ENCODE peak calls at places on chromosomes 16 and 17, in five cellular contexts. S is ascending aorta, Z is IMR-90, D is heart right ventricle, Q is neural progenitor cell. H is an unnamed sample.

GRCh38 chr17:8836821-8837426 is 30.6 kb downstream of the PIK3R6 start:
- DNase-seq in S (no peak), Z (no peak), D (no peak), Q (no peak), H (no peak)

GRCh38 chr16:21638573-21638975 is 13.8 kb downstream of the IGSF6 start:
- DNase-seq in S (no peak), Z (peak; percentile 66), D (no peak), Q (no peak), H (no peak)

GRCh38 chr16:89268585-89268984 is 51.1 kb downstream of the ZNF778 start:
- DNase-seq in S (no peak), Z (no peak), D (no peak), Q (no peak), H (no peak)

GRCh38 chr16:9062301-9062700 is 29.1 kb upstream of the HAPSTR1 start:
- DNase-seq in S (no peak), Z (no peak), D (no peak), Q (no peak), H (no peak)

GRCh38 chr17:40293363-40293762 is 5.7 kb downstream of the CDC6 start:
- DNase-seq in S (no peak), Z (no peak), D (no peak), Q (no peak), H (no peak)

GRCh38 chr16:56609463-56609921 is 1.1 kb downstream of the MT2A start:
- DNase-seq in S (no peak), Z (peak; percentile 92), D (no peak), Q (peak; percentile 29), H (peak; percentile 87)

GRCh38 chr17:38706625-38707298 is 1.7 kb downstream of the MLLT6 start:
- DNase-seq in S (no peak), Z (no peak), D (no peak), Q (peak; percentile 29), H (no peak)

GRCh38 chr17:72407336-72408121 is 286.7 kb downstream of the SOX9 start:
- DNase-seq in S (peak; percentile 26), Z (peak; percentile 99), D (peak; percentile 21), Q (no peak), H (no peak)

GRCh38 chr17:32551186-32551955 is 64.6 kb downstream of the CDK5R1 start:
- DNase-seq in S (no peak), Z (peak; percentile 50), D (no peak), Q (no peak), H (no peak)

GRCh38 chr17:47778184-47778635 is 43.4 kb downstream of the OSBPL7 start:
- DNase-seq in S (no peak), Z (no peak), D (no peak), Q (no peak), H (no peak)

GRCh38 chr17:59355695-59356323 is 24.4 kb downstream of the YPEL2 start:
- DNase-seq in S (no peak), Z (no peak), D (no peak), Q (no peak), H (no peak)

GRCh38 chr16:85947511-85948509 is 48.8 kb downstream of the IRF8 start:
- DNase-seq in S (no peak), Z (no peak), D (no peak), Q (no peak), H (peak; percentile 9)

GRCh38 chr17:64186171-64187092 is 56.5 kb upstream of the ERN1 start:
- DNase-seq in S (no peak), Z (no peak), D (no peak), Q (no peak), H (no peak)

GRCh38 chr17:19796457-19796856 is 48.4 kb upstream of the ALDH3A1 start:
- DNase-seq in S (no peak), Z (no peak), D (no peak), Q (no peak), H (no peak)

GRCh38 chr17:73365203-73365933 is 53.6 kb upstream of the CDC42EP4 start:
- DNase-seq in S (no peak), Z (no peak), D (no peak), Q (no peak), H (no peak)

GRCh38 chr16:47753620-47754019 is 292.5 kb downstream of the PHKB start:
- DNase-seq in S (no peak), Z (no peak), D (no peak), Q (no peak), H (no peak)

GRCh38 chr17:81641825-81642489 is 5.0 kb downstream of the TSPAN10 start:
- DNase-seq in S (no peak), Z (peak; percentile 77), D (no peak), Q (no peak), H (no peak)

GRCh38 chr17:49788443-49789277 is at the start of gene KAT7:
- DNase-seq in S (peak; percentile 98), Z (peak; percentile 99), D (peak; percentile 99), Q (peak; percentile 99), H (peak; percentile 99)
- H3K4me1 ChIP-seq in S (peaks cover 10% of the 10 kb centered on the region), Z (peaks cover 7% of the 10 kb centered on the region), D (peaks cover 67% of the 10 kb centered on the region), Q (peaks cover 14% of the 10 kb centered on the region), H (peaks cover 45% of the 10 kb centered on the region)

GRCh38 chr16:68658974-68659360 is 13.9 kb downstream of the CDH3 start:
- DNase-seq in S (no peak), Z (no peak), D (no peak), Q (no peak), H (no peak)
- TF ChIP-seq CTCF in S (no peak), Z (no peak), D (no peak), Q (no peak), H (no peak)

GRCh38 chr16:12113581-12114375 is 137.2 kb downstream of the SNX29 start:
- DNase-seq in S (no peak), Z (no peak), D (no peak), Q (no peak), H (no peak)
- H3K4me1 ChIP-seq in S (no peaks in the 10 kb centered on the region), Z (no peaks in the 10 kb centered on the region), D (peaks cover under 1% of the 10 kb centered on the region), Q (no peaks in the 10 kb centered on the region), H (no peaks in the 10 kb centered on the region)

GRCh38 chr17:7583253-7584109 is at the start of gene MPDU1:
- DNase-seq in S (peak; percentile 79), Z (peak; percentile 96), D (peak; percentile 97), Q (peak; percentile 98), H (peak; percentile 92)
- TF ChIP-seq CTCF in S (no peak), Z (no peak), D (no peak), Q (no peak), H (no peak)

GRCh38 chr17:50631195-50631907 is 3.3 kb upstream of the ABCC3 start:
- DNase-seq in S (no peak), Z (no peak), D (no peak), Q (no peak), H (no peak)
- H3K4me1 ChIP-seq in S (peaks cover 7% of the 10 kb centered on the region), Z (peaks cover 18% of the 10 kb centered on the region), D (peaks cover 12% of the 10 kb centered on the region), Q (peaks cover 22% of the 10 kb centered on the region), H (peaks cover 5% of the 10 kb centered on the region)

GRCh38 chr16:58197314-58198012 is 443 bp downstream of the CSNK2A2 start:
- DNase-seq in S (no peak), Z (no peak), D (peak; percentile 15), Q (peak; percentile 49), H (no peak)

GRCh38 chr16:58200398-58200797 is 2.5 kb upstream of the CSNK2A2 start:
- DNase-seq in S (no peak), Z (no peak), D (no peak), Q (no peak), H (no peak)

GRCh38 chr16:58198739-58199411 is 969 bp upstream of the CSNK2A2 start:
- DNase-seq in S (no peak), Z (no peak), D (no peak), Q (no peak), H (no peak)

GRCh38 chr16:58196898-58197313 is 1.0 kb downstream of the CSNK2A2 start:
- DNase-seq in S (no peak), Z (peak; percentile 48), D (no peak), Q (peak; percentile 19), H (no peak)

GRCh38 chr16:58198022-58198683 is at the start of gene CSNK2A2:
- DNase-seq in S (no peak), Z (peak; percentile 56), D (peak; percentile 77), Q (peak; percentile 83), H (peak; percentile 76)
- TF ChIP-seq CTCF in S (peak; percentile 5), Z (peak; percentile 64), D (peak; percentile 39), Q (no peak), H (no peak)